ENCODE peak calls at places on chromosome 19, in six cellular contexts. One of them, this sample, is unnamed.

GRCh38 chr19:50803633-50804419 is 13.6 kb downstream of the ACP4 start:
- DNase-seq in neuronal stem cell: no peak
- DNase-seq in neural progenitor cell: peak; percentile 83
- DNase-seq in heart right ventricle: peak; percentile 27
- DNase-seq in CD4-positive, alpha-beta memory T cell: no peak
- DNase-seq in H7: peak; percentile 86
- DNase-seq in this sample: no peak

GRCh38 chr19:10858204-10858828 is 10.1 kb downstream of the C19orf38 start:
- DNase-seq in neuronal stem cell: no peak
- DNase-seq in neural progenitor cell: peak; percentile 72
- DNase-seq in heart right ventricle: no peak
- DNase-seq in CD4-positive, alpha-beta memory T cell: no peak
- DNase-seq in H7: peak; percentile 84
- DNase-seq in this sample: peak; percentile 35

GRCh38 chr19:7742991-7743390 is 4.3 kb downstream of the CD209 start:
- DNase-seq in neuronal stem cell: no peak
- DNase-seq in neural progenitor cell: no peak
- DNase-seq in heart right ventricle: no peak
- DNase-seq in CD4-positive, alpha-beta memory T cell: no peak
- DNase-seq in H7: no peak
- DNase-seq in this sample: no peak

GRCh38 chr19:35513975-35514809 is 743 bp upstream of the DMKN start:
- DNase-seq in neuronal stem cell: no peak
- DNase-seq in neural progenitor cell: peak; percentile 27
- DNase-seq in heart right ventricle: no peak
- DNase-seq in CD4-positive, alpha-beta memory T cell: no peak
- DNase-seq in H7: peak; percentile 87
- DNase-seq in this sample: no peak

GRCh38 chr19:50922316-50922853 is 11.2 kb upstream of the KLK4 start:
- DNase-seq in neuronal stem cell: peak; percentile 87
- DNase-seq in neural progenitor cell: peak; percentile 91
- DNase-seq in heart right ventricle: peak; percentile 50
- DNase-seq in CD4-positive, alpha-beta memory T cell: peak; percentile 71
- DNase-seq in H7: peak; percentile 89
- DNase-seq in this sample: peak; percentile 74

GRCh38 chr19:16445238-16446107 is 26.3 kb downstream of the EPS15L1 start:
- DNase-seq in neuronal stem cell: no peak
- DNase-seq in neural progenitor cell: no peak
- DNase-seq in heart right ventricle: no peak
- DNase-seq in CD4-positive, alpha-beta memory T cell: no peak
- DNase-seq in H7: no peak
- DNase-seq in this sample: peak; percentile 23

GRCh38 chr19:4831351-4832340 is at the start of gene TICAM1:
- DNase-seq in neuronal stem cell: no peak
- DNase-seq in neural progenitor cell: no peak
- DNase-seq in heart right ventricle: peak; percentile 82
- DNase-seq in CD4-positive, alpha-beta memory T cell: peak; percentile 80
- DNase-seq in H7: peak; percentile 85
- DNase-seq in this sample: no peak

GRCh38 chr19:11166281-11167142 is 10.9 kb upstream of the SPC24 start:
- DNase-seq in neuronal stem cell: no peak
- DNase-seq in neural progenitor cell: no peak
- DNase-seq in heart right ventricle: peak; percentile 64
- DNase-seq in CD4-positive, alpha-beta memory T cell: no peak
- DNase-seq in H7: no peak
- DNase-seq in this sample: no peak

GRCh38 chr19:38425810-38426466 is at the start of gene RASGRP4:
- DNase-seq in neuronal stem cell: no peak
- DNase-seq in neural progenitor cell: no peak
- DNase-seq in heart right ventricle: peak; percentile 43
- DNase-seq in CD4-positive, alpha-beta memory T cell: peak; percentile 9
- DNase-seq in H7: peak; percentile 85
- DNase-seq in this sample: peak; percentile 43

DNA sequence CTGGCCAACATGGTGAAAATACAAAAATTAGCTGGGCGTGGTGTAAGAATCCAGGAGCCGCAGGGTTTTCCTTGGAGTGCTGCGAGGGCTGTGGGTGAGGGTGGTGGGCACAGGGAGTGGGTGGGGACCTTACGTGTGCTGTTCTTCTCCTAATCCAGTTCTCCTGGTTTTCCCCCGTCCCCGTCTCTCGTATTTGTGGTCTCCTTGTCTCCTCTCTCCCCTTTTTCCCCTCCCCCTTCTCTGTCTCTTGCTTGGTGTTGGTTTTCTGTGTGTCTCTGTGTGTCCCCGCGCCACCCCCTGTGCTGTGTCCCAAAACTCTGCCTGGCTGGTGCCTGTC is 1.7 kb downstream of the SELENOW start:
- DNase-seq in neuronal stem cell: no peak
- DNase-seq in neural progenitor cell: no peak
- DNase-seq in heart right ventricle: no peak
- DNase-seq in CD4-positive, alpha-beta memory T cell: no peak
- DNase-seq in H7: no peak
- DNase-seq in this sample: no peak
- H3K4me3 ChIP-seq in neuronal stem cell: no peak overlapping the region
- H3K4me3 ChIP-seq in neural progenitor cell: peak overlapping the region; percentile 74
- H3K4me3 ChIP-seq in heart right ventricle: peak overlapping the region; percentile 78
- H3K4me3 ChIP-seq in CD4-positive, alpha-beta memory T cell: no peak overlapping the region
- H3K4me3 ChIP-seq in H7: peak overlapping the region; percentile 10
- H3K4me3 ChIP-seq in this sample: no peak overlapping the region

DNA sequence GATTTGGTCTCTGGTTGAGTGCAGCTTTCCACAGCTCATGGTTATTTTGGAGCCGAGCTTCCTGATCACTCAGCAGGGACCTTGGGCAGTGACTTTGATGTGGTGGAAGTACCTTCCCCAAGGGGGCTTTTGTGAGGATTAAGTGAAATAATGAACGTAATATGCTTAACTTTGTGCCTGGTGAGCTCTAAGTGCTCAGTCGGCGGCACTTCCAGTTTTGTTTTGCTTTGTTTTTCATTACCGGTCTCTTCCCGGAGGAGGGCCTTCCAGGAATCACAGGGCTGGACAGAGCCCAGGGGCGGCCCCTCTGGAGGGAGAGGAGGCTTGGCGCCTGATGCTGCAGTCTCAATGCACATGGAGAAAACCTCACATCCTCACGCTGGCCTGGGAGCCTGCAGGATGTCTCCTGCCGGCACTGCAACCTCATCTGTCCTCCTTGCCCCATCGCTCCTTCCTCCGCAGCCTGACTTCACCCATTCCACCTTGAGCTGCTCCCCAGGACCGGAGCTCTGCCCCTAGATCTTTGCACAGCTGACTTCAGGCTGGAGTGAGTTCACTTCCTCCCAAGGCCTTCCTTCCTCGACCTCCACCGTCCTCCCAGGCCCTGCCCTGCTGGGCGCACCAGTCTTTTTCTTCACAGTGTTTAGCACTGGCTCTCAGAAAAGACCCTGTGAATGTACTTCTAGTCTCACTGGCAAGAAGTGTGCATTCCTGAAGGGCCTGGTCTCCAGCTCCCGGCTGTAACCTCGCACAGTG is 1.6 kb downstream of the PLEKHF1 start:
- DNase-seq in neuronal stem cell: peak; percentile 29
- DNase-seq in neural progenitor cell: peak; percentile 79
- DNase-seq in heart right ventricle: peak; percentile 74
- DNase-seq in CD4-positive, alpha-beta memory T cell: peak; percentile 17
- DNase-seq in H7: peak; percentile 84
- DNase-seq in this sample: no peak
- H3K4me3 ChIP-seq in neuronal stem cell: peak overlapping the region; percentile 17
- H3K4me3 ChIP-seq in neural progenitor cell: peak overlapping the region; percentile 67
- H3K4me3 ChIP-seq in heart right ventricle: peak overlapping the region; percentile 97
- H3K4me3 ChIP-seq in CD4-positive, alpha-beta memory T cell: peak overlapping the region; percentile 77
- H3K4me3 ChIP-seq in H7: peak overlapping the region; percentile 83
- H3K4me3 ChIP-seq in this sample: peak overlapping the region; percentile 80

GRCh38 chr19:49338023-49338677 is 2.9 kb downstream of the CD37 start:
- DNase-seq in neuronal stem cell: no peak
- DNase-seq in neural progenitor cell: peak; percentile 64
- DNase-seq in heart right ventricle: no peak
- DNase-seq in CD4-positive, alpha-beta memory T cell: no peak
- DNase-seq in H7: peak; percentile 89
- DNase-seq in this sample: no peak
- H3K4me3 ChIP-seq in neuronal stem cell: peak overlapping the region; percentile 29
- H3K4me3 ChIP-seq in neural progenitor cell: peak overlapping the region; percentile 39
- H3K4me3 ChIP-seq in heart right ventricle: peak overlapping the region; percentile 63
- H3K4me3 ChIP-seq in CD4-positive, alpha-beta memory T cell: no peak overlapping the region
- H3K4me3 ChIP-seq in H7: peak overlapping the region; percentile 34
- H3K4me3 ChIP-seq in this sample: no peak overlapping the region

GRCh38 chr19:20968092-20968491 is 45.0 kb downstream of the ZNF85 start:
- DNase-seq in neuronal stem cell: no peak
- DNase-seq in neural progenitor cell: no peak
- DNase-seq in heart right ventricle: no peak
- DNase-seq in CD4-positive, alpha-beta memory T cell: no peak
- DNase-seq in H7: no peak
- DNase-seq in this sample: no peak
- H3K4me3 ChIP-seq in neuronal stem cell: no peak overlapping the region
- H3K4me3 ChIP-seq in neural progenitor cell: no peak overlapping the region
- H3K4me3 ChIP-seq in heart right ventricle: no peak overlapping the region
- H3K4me3 ChIP-seq in CD4-positive, alpha-beta memory T cell: no peak overlapping the region
- H3K4me3 ChIP-seq in H7: no peak overlapping the region
- H3K4me3 ChIP-seq in this sample: no peak overlapping the region

GRCh38 chr19:14394167-14394566 is 12.9 kb downstream of the ADGRE5 start:
- DNase-seq in neuronal stem cell: no peak
- DNase-seq in neural progenitor cell: no peak
- DNase-seq in heart right ventricle: no peak
- DNase-seq in CD4-positive, alpha-beta memory T cell: no peak
- DNase-seq in H7: peak; percentile 20
- DNase-seq in this sample: no peak

GRCh38 chr19:14395710-14396338 is 14.6 kb downstream of the ADGRE5 start:
- DNase-seq in neuronal stem cell: no peak
- DNase-seq in neural progenitor cell: no peak
- DNase-seq in heart right ventricle: no peak
- DNase-seq in CD4-positive, alpha-beta memory T cell: no peak
- DNase-seq in H7: no peak
- DNase-seq in this sample: no peak

GRCh38 chr19:14391156-14391821 is 10.0 kb downstream of the ADGRE5 start:
- DNase-seq in neuronal stem cell: no peak
- DNase-seq in neural progenitor cell: no peak
- DNase-seq in heart right ventricle: no peak
- DNase-seq in CD4-positive, alpha-beta memory T cell: no peak
- DNase-seq in H7: no peak
- DNase-seq in this sample: no peak

GRCh38 chr19:14390548-14390947 is 9.3 kb downstream of the ADGRE5 start:
- DNase-seq in neuronal stem cell: no peak
- DNase-seq in neural progenitor cell: no peak
- DNase-seq in heart right ventricle: no peak
- DNase-seq in CD4-positive, alpha-beta memory T cell: no peak
- DNase-seq in H7: no peak
- DNase-seq in this sample: no peak

GRCh38 chr19:14393303-14393702 is 12.1 kb downstream of the ADGRE5 start:
- DNase-seq in neuronal stem cell: no peak
- DNase-seq in neural progenitor cell: peak; percentile 44
- DNase-seq in heart right ventricle: no peak
- DNase-seq in CD4-positive, alpha-beta memory T cell: no peak
- DNase-seq in H7: peak; percentile 59
- DNase-seq in this sample: no peak
- H3K4me3 ChIP-seq in neuronal stem cell: no peak overlapping the region
- H3K4me3 ChIP-seq in neural progenitor cell: no peak overlapping the region
- H3K4me3 ChIP-seq in heart right ventricle: no peak overlapping the region
- H3K4me3 ChIP-seq in CD4-positive, alpha-beta memory T cell: no peak overlapping the region
- H3K4me3 ChIP-seq in H7: no peak overlapping the region
- H3K4me3 ChIP-seq in this sample: no peak overlapping the region

GRCh38 chr19:30428281-30428680 is 56.1 kb downstream of the ZNF536 start:
- DNase-seq in neuronal stem cell: no peak
- DNase-seq in neural progenitor cell: no peak
- DNase-seq in heart right ventricle: no peak
- DNase-seq in CD4-positive, alpha-beta memory T cell: no peak
- DNase-seq in H7: no peak
- DNase-seq in this sample: no peak
- H3K4me3 ChIP-seq in neuronal stem cell: no peak overlapping the region
- H3K4me3 ChIP-seq in neural progenitor cell: no peak overlapping the region
- H3K4me3 ChIP-seq in heart right ventricle: no peak overlapping the region
- H3K4me3 ChIP-seq in CD4-positive, alpha-beta memory T cell: no peak overlapping the region
- H3K4me3 ChIP-seq in H7: no peak overlapping the region
- H3K4me3 ChIP-seq in this sample: no peak overlapping the region

This sample was measured in Jurkat, Clone E6-1.